ENCODE peak calls at places on chromosomes 11 and 22, in ten cellular contexts. D is stomach, E is A673, X is H9, H is H1, C is Panc1, A is kidney, Y is Karpas-422, U is ovary, J is BE2C. M is an unnamed sample.
A peak's percentile ranks its signal among the peaks of the same experiment; 100 is the strongest.

GRCh38 chr11:129967996-129968395 is 34.6 kb downstream of the PRDM10 start:
- DNase-seq in Y (no peak), H (no peak), U (no peak), D (no peak), C (no peak), A (no peak), E (no peak), J (no peak), X (no peak), M (no peak)

GRCh38 chr11:71988050-71988449 is 10.7 kb upstream of the IL18BP start:
- DNase-seq in X (no peak), C (no peak), A (no peak), E (no peak), D (no peak), J (no peak), Y (no peak), H (no peak), U (no peak), M (no peak)

GRCh38 chr11:78030429-78031325 is 7.6 kb upstream of the KCTD14 start:
- DNase-seq in J (peak; percentile 95), D (peak; percentile 89), X (no peak), U (peak; percentile 47), E (peak; percentile 95), Y (no peak), C (no peak), H (no peak), A (peak; percentile 75), M (peak; percentile 87)

GRCh38 chr11:74123008-74123448 is 47.8 kb downstream of the C2CD3 start:
- DNase-seq in C (no peak), H (no peak), E (no peak), U (no peak), X (no peak), A (no peak), J (no peak), D (no peak), Y (no peak), M (no peak)

GRCh38 chr11:130527648-130528300 is 79.3 kb downstream of the ADAMTS15 start:
- DNase-seq in X (no peak), U (no peak), C (no peak), A (no peak), D (no peak), Y (no peak), H (no peak), J (no peak), E (no peak), M (no peak)

GRCh38 chr22:25970348-25970995 is 198.8 kb upstream of the SEZ6L start:
- DNase-seq in Y (no peak), U (no peak), C (no peak), D (no peak), J (peak; percentile 19), A (no peak), H (peak; percentile 34), E (peak; percentile 62), X (peak; percentile 52), M (no peak)

GRCh38 chr22:38243007-38243775 is 29.6 kb downstream of the TMEM184B start:
- DNase-seq in U (peak; percentile 83), J (peak; percentile 77), Y (no peak), X (no peak), H (no peak), C (no peak), D (peak; percentile 71), E (no peak), A (no peak), M (no peak)

GRCh38 chr11:72069200-72069599 is 11.1 kb downstream of the NUMA1 start:
- DNase-seq in J (no peak), E (no peak), D (no peak), A (no peak), X (no peak), Y (no peak), U (no peak), H (no peak), C (no peak), M (no peak)

GRCh38 chr22:24796056-24796455 is 10.0 kb upstream of the SGSM1 start:
- DNase-seq in X (no peak), Y (no peak), A (no peak), U (no peak), H (no peak), J (no peak), D (no peak), C (no peak), E (no peak), M (no peak)

GRCh38 chr11:10908215-10908990 is 50.5 kb upstream of the ZBED5 start:
- DNase-seq in A (no peak), D (no peak), E (peak; percentile 64), U (no peak), H (no peak), Y (no peak), C (no peak), X (peak; percentile 59), J (no peak), M (no peak)

GRCh38 chr11:72006309-72007088 is 7.8 kb downstream of the IL18BP start:
- DNase-seq in C (no peak), D (no peak), J (no peak), U (no peak), X (no peak), A (no peak), Y (no peak), E (no peak), H (no peak), M (no peak)

DNA sequence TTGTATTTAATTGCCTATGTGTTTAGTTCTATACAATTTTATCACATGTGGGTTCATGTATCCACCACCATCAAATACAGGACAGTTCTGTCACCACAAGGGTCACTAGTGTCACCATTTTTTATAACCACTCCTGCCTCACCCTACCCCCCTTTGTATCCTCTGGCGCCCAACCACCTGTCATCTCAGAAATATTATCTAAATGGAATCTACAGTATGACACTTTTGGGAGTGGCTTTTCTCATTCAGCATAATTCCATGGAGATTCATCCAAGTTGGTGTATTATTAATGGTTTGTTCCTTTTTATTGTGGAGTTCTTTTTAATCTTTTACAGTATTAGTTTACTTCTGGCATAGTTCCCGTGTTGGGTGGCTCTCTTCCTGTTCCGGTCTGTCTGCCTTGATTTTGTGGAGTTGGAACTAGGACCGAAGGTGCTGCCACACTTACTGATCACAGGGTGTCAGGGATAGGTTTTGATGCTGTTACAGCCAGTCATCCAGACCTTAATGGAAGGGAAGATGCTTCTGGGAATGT is 58.5 kb downstream of the TNRC6B start:
- DNase-seq in U (no peak), C (no peak), A (no peak), H (no peak), Y (no peak), J (no peak), E (no peak), D (no peak), X (no peak), M (no peak)
- H3K4me1 ChIP-seq in U (peaks cover 1% of the 10 kb centered on the region), C (peaks cover 24% of the 10 kb centered on the region), A (peaks cover 13% of the 10 kb centered on the region), H (peaks cover 13% of the 10 kb centered on the region), Y (peaks cover 10% of the 10 kb centered on the region), J (peaks cover 12% of the 10 kb centered on the region), E (peaks cover 40% of the 10 kb centered on the region), D (peaks cover 55% of the 10 kb centered on the region), X (peaks cover 4% of the 10 kb centered on the region), M (peaks cover 14% of the 10 kb centered on the region)

DNA sequence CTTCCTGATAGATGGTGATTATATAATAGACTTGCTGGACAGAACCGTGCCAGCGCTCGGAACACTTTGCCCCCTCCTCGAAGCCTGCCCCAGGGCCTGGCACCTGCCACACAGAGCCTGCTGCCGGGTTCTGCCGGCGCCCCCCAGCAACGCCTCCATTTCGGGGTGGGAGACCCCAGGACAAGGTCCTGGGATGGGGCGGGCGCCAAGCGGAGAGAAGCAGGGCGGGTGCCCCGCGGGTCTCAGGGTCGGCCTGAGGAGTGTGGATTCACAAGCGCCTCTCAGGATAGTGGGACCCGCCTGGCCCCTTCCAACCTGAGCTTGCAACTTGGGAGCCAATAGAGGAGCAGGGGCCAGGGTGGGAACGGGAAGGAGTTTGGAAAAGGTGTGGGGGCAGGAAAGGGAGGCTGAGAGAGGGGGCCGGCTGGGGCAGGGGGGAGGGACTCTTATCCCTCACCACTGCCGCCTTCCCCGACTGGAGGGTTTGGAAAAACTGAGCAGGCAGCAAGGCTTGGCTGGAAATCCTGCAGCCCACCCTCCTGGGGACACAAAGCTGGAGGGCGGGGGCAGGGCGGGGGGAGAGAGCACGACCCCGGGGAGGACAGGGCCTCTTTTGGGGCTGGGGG is 3.3 kb upstream of the BCL9L start:
- DNase-seq in Y (peak; percentile 53), E (peak; percentile 88), J (peak; percentile 73), D (no peak), H (no peak), U (peak; percentile 81), A (peak; percentile 93), X (no peak), C (no peak), M (peak; percentile 80)
- H3K4me1 ChIP-seq in Y (peaks cover 37% of the 10 kb centered on the region), E (peaks cover 26% of the 10 kb centered on the region), J (peaks cover 6% of the 10 kb centered on the region), D (peaks cover 67% of the 10 kb centered on the region), H (peaks cover 24% of the 10 kb centered on the region), U (peaks cover 4% of the 10 kb centered on the region), A (peaks cover 14% of the 10 kb centered on the region), X (peaks cover 5% of the 10 kb centered on the region), C (peaks cover 25% of the 10 kb centered on the region), M (peaks cover 11% of the 10 kb centered on the region)

GRCh38 chr22:22952531-22953295 is 65.1 kb downstream of the IGLL5 start:
- DNase-seq in Y (no peak), J (no peak), A (no peak), X (no peak), H (no peak), C (no peak), E (no peak), U (no peak), D (no peak), M (peak; percentile 27)

GRCh38 chr22:22957090-22957489 is 69.5 kb downstream of the IGLL5 start:
- DNase-seq in E (no peak), C (no peak), A (no peak), H (no peak), U (no peak), X (no peak), Y (no peak), J (no peak), D (no peak), M (no peak)

GRCh38 chr22:22953796-22954195 is 66.2 kb downstream of the IGLL5 start:
- DNase-seq in H (no peak), A (no peak), U (no peak), X (no peak), E (no peak), C (no peak), J (no peak), Y (no peak), D (no peak), M (no peak)

GRCh38 chr22:22955866-22956535 is 68.4 kb downstream of the IGLL5 start:
- DNase-seq in E (peak; percentile 70), X (peak; percentile 66), Y (peak; percentile 91), U (peak; percentile 63), J (peak; percentile 70), C (no peak), H (no peak), D (peak; percentile 78), A (no peak), M (peak; percentile 64)

DNA sequence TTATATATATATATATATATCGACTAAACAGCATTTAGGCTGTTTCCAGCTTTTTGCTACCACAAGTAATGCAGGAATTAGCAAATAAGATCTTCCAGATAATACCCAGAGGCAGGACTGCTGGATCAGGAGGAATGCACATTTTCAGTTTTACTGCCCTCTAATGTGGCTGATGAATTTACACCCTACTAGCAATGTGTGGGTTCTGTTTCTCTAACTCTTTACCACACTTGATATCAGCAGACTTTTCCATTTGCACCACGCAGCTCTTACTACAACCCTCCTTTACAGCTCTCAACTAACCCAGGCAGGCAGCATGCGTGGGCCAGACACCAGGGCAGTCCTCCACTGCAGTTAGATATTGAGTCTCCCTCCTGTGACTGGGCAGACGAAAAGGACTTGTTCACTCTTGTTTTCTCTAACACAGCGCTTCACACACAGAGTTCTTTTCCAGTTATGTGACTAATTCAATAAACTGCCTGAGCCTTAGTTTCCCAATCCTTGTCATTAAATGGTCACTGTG is 67.7 kb downstream of the IGLL5 start:
- DNase-seq in X (no peak), H (no peak), J (no peak), U (no peak), A (no peak), Y (no peak), E (no peak), D (no peak), C (no peak), M (no peak)
- H3K4me1 ChIP-seq in X (no peaks in the 10 kb centered on the region), H (peaks cover 4% of the 10 kb centered on the region), J (no peaks in the 10 kb centered on the region), U (no peaks in the 10 kb centered on the region), A (no peaks in the 10 kb centered on the region), Y (peaks cover 62% of the 10 kb centered on the region), E (no peaks in the 10 kb centered on the region), D (peaks cover 18% of the 10 kb centered on the region), C (no peaks in the 10 kb centered on the region), M (no peaks in the 10 kb centered on the region)

GRCh38 chr11:33909552-33909951 is 17.7 kb upstream of the LMO2 start:
- DNase-seq in J (no peak), D (no peak), E (no peak), U (no peak), X (no peak), A (no peak), Y (no peak), C (no peak), H (no peak), M (no peak)
- H3K4me1 ChIP-seq in J (no peaks in the 10 kb centered on the region), D (peaks cover 9% of the 10 kb centered on the region), E (peaks cover 43% of the 10 kb centered on the region), U (no peaks in the 10 kb centered on the region), X (no peaks in the 10 kb centered on the region), A (no peaks in the 10 kb centered on the region), Y (peaks cover 20% of the 10 kb centered on the region), C (no peaks in the 10 kb centered on the region), H (peaks cover 5% of the 10 kb centered on the region), M (no peaks in the 10 kb centered on the region)